ENCODE peak calls at places on chromosomes 5 and 9, in five cellular contexts. One of them, this sample, is unnamed. For H3K4me1 and H3K9me3, the result is how much of the 10 kb centered on the place peaks cover.

GRCh38 chr9:99085949-99086948 is 18.7 kb upstream of the TGFBR1 start:
- DNase-seq in colonic mucosa: no peak
- DNase-seq in heart right ventricle: no peak
- DNase-seq in prostate gland: no peak
- DNase-seq in fibroblast of lung: peak
- DNase-seq in this sample: no peak

GRCh38 chr5:162512935-162513575 is 445.5 kb downstream of the GABRG2 start:
- DNase-seq in colonic mucosa: no peak
- DNase-seq in heart right ventricle: no peak
- DNase-seq in prostate gland: no peak
- DNase-seq in fibroblast of lung: no peak
- DNase-seq in this sample: no peak

GRCh38 chr5:74199436-74200210 is 440.9 kb downstream of the ENC1 start:
- DNase-seq in colonic mucosa: no peak
- DNase-seq in heart right ventricle: no peak
- DNase-seq in prostate gland: no peak
- DNase-seq in fibroblast of lung: no peak
- DNase-seq in this sample: no peak

GRCh38 chr5:92421937-92422336 is 1038.8 kb upstream of the ARRDC3 start:
- DNase-seq in colonic mucosa: no peak
- DNase-seq in heart right ventricle: no peak
- DNase-seq in prostate gland: no peak
- DNase-seq in fibroblast of lung: peak
- DNase-seq in this sample: no peak

GRCh38 chr5:58356662-58357061 is 103.2 kb downstream of the PLK2 start:
- DNase-seq in colonic mucosa: no peak
- DNase-seq in heart right ventricle: no peak
- DNase-seq in prostate gland: no peak
- DNase-seq in fibroblast of lung: no peak
- DNase-seq in this sample: no peak

GRCh38 chr9:86282979-86283535 is 719 bp upstream of the ISCA1 start:
- DNase-seq in colonic mucosa: no peak
- DNase-seq in heart right ventricle: no peak
- DNase-seq in prostate gland: no peak
- DNase-seq in fibroblast of lung: peak
- DNase-seq in this sample: no peak

GRCh38 chr5:107486489-107486888 is 184.2 kb downstream of the EFNA5 start:
- DNase-seq in colonic mucosa: no peak
- DNase-seq in heart right ventricle: no peak
- DNase-seq in prostate gland: no peak
- DNase-seq in fibroblast of lung: no peak
- DNase-seq in this sample: peak

GRCh38 chr5:137575847-137576246 is 76.7 kb upstream of the SPOCK1 start:
- DNase-seq in colonic mucosa: no peak
- DNase-seq in heart right ventricle: no peak
- DNase-seq in prostate gland: no peak
- DNase-seq in fibroblast of lung: no peak
- DNase-seq in this sample: no peak

GRCh38 chr5:134438641-134439621 is 27.2 kb upstream of the CDKN2AIPNL start:
- DNase-seq in colonic mucosa: peak
- DNase-seq in heart right ventricle: peak
- DNase-seq in prostate gland: peak
- DNase-seq in fibroblast of lung: peak
- DNase-seq in this sample: peak

GRCh38 chr5:126339215-126339805 is 83.9 kb upstream of the GRAMD2B start:
- DNase-seq in colonic mucosa: peak
- DNase-seq in heart right ventricle: no peak
- DNase-seq in prostate gland: peak
- DNase-seq in fibroblast of lung: peak
- DNase-seq in this sample: peak

GRCh38 chr5:143213851-143214363 is 189.6 kb downstream of the NR3C1 start:
- DNase-seq in colonic mucosa: no peak
- DNase-seq in heart right ventricle: no peak
- DNase-seq in prostate gland: no peak
- DNase-seq in fibroblast of lung: no peak
- DNase-seq in this sample: no peak

GRCh38 chr9:36319806-36320205 is 61.6 kb upstream of the GNE start:
- DNase-seq in colonic mucosa: peak
- DNase-seq in heart right ventricle: no peak
- DNase-seq in prostate gland: peak
- DNase-seq in fibroblast of lung: no peak
- DNase-seq in this sample: peak

GRCh38 chr5:138752341-138752950 is 779 bp upstream of the CTNNA1 start:
- DNase-seq in colonic mucosa: peak
- DNase-seq in heart right ventricle: no peak
- DNase-seq in prostate gland: peak
- DNase-seq in fibroblast of lung: peak
- DNase-seq in this sample: peak

GRCh38 chr5:145178667-145179523 is 656.2 kb downstream of the PRELID2 start:
- DNase-seq in colonic mucosa: no peak
- DNase-seq in heart right ventricle: no peak
- DNase-seq in prostate gland: no peak
- DNase-seq in fibroblast of lung: no peak
- DNase-seq in this sample: no peak

GRCh38 chr5:58898538-58898937 is 315.7 kb downstream of the RAB3C start:
- DNase-seq in colonic mucosa: no peak
- DNase-seq in heart right ventricle: no peak
- DNase-seq in prostate gland: no peak
- DNase-seq in fibroblast of lung: no peak
- DNase-seq in this sample: no peak

GRCh38 chr5:132389453-132390286 is 20.2 kb downstream of the SLC22A5 start:
- DNase-seq in colonic mucosa: peak
- DNase-seq in heart right ventricle: no peak
- DNase-seq in prostate gland: no peak
- DNase-seq in fibroblast of lung: peak
- DNase-seq in this sample: peak

GRCh38 chr5:103111458-103111857 is 8.5 kb downstream of the GIN1 start:
- DNase-seq in colonic mucosa: no peak
- DNase-seq in heart right ventricle: no peak
- DNase-seq in prostate gland: no peak
- DNase-seq in fibroblast of lung: no peak
- DNase-seq in this sample: peak

GRCh38 chr5:169020102-169020501 is 280.8 kb downstream of the SLIT3 start:
- DNase-seq in colonic mucosa: no peak
- DNase-seq in heart right ventricle: no peak
- DNase-seq in prostate gland: no peak
- DNase-seq in fibroblast of lung: peak
- DNase-seq in this sample: peak

GRCh38 chr5:83467315-83468044 is 4.1 kb upstream of the VCAN start:
- DNase-seq in colonic mucosa: no peak
- DNase-seq in heart right ventricle: peak
- DNase-seq in prostate gland: no peak
- DNase-seq in fibroblast of lung: peak
- DNase-seq in this sample: no peak

GRCh38 chr5:1009359-1010180 is 968 bp downstream of the NKD2 start:
- DNase-seq in colonic mucosa: no peak
- DNase-seq in heart right ventricle: peak
- DNase-seq in prostate gland: no peak
- DNase-seq in fibroblast of lung: no peak
- DNase-seq in this sample: no peak

GRCh38 chr9:76510041-76510440 is 51.1 kb downstream of the GCNT1 start:
- DNase-seq in colonic mucosa: no peak
- DNase-seq in heart right ventricle: no peak
- DNase-seq in prostate gland: no peak
- DNase-seq in fibroblast of lung: peak
- DNase-seq in this sample: no peak

GRCh38 chr9:6040077-6040476 is 24.7 kb upstream of the RANBP6 start:
- DNase-seq in colonic mucosa: no peak
- DNase-seq in heart right ventricle: no peak
- DNase-seq in prostate gland: no peak
- DNase-seq in fibroblast of lung: no peak
- DNase-seq in this sample: no peak

GRCh38 chr9:88586452-88586851 is 51.5 kb downstream of the NXNL2 start:
- DNase-seq in colonic mucosa: no peak
- DNase-seq in heart right ventricle: no peak
- DNase-seq in prostate gland: no peak
- DNase-seq in fibroblast of lung: peak
- DNase-seq in this sample: no peak

GRCh38 chr5:38069360-38069759 is 189.0 kb upstream of the EGFLAM start:
- DNase-seq in colonic mucosa: no peak
- DNase-seq in heart right ventricle: no peak
- DNase-seq in prostate gland: no peak
- DNase-seq in fibroblast of lung: no peak
- DNase-seq in this sample: no peak

GRCh38 chr9:131734165-131734610 is 5.7 kb downstream of the RAPGEF1 start:
- DNase-seq in colonic mucosa: peak
- DNase-seq in heart right ventricle: peak
- DNase-seq in prostate gland: no peak
- DNase-seq in fibroblast of lung: no peak
- DNase-seq in this sample: peak

GRCh38 chr9:11933926-11934325 is 759.3 kb upstream of the TYRP1 start:
- DNase-seq in colonic mucosa: no peak
- DNase-seq in heart right ventricle: no peak
- DNase-seq in prostate gland: no peak
- DNase-seq in fibroblast of lung: peak
- DNase-seq in this sample: no peak

GRCh38 chr9:130962418-130963316 is 23.6 kb upstream of the FIBCD1 start:
- DNase-seq in colonic mucosa: no peak
- DNase-seq in heart right ventricle: no peak
- DNase-seq in prostate gland: no peak
- DNase-seq in fibroblast of lung: peak
- DNase-seq in this sample: no peak

GRCh38 chr9:114008667-114009410 is 69.3 kb downstream of the AMBP start:
- DNase-seq in colonic mucosa: no peak
- DNase-seq in heart right ventricle: no peak
- DNase-seq in prostate gland: no peak
- DNase-seq in fibroblast of lung: no peak
- DNase-seq in this sample: no peak

DNA sequence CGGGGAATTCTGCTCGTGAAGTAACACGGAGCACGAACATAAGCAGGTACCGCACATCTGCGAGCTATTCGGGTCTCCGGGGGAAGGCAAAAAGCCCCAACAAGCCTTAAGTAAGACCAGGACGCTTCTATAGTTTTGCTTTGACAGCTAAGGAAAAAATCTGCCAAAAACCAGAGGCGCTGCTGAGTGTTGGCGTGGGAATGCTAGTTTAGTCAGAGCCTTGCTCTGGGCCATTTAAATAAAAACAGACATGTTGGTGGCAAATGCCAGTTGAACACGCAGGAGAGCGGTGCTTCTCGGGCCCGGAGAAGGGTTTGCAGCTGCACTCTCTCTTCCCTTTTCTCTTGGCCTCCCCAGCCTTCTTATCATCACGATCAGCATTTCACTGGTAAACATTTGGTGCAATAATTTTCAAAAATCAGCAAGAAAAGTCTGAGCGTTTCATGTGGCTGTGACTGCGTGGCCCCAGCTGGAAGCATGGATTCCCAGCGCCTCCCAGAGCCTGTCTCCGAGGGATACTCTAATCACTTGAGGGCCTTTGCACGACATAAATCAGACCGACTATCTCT is 6.4 kb upstream of the NOTCH1 start:
- DNase-seq in colonic mucosa: no peak
- DNase-seq in heart right ventricle: peak
- DNase-seq in prostate gland: no peak
- DNase-seq in fibroblast of lung: peak
- DNase-seq in this sample: no peak
- H3K4me1 ChIP-seq in colonic mucosa: under half
- H3K4me1 ChIP-seq in heart right ventricle: under half
- H3K4me1 ChIP-seq in prostate gland: under half
- H3K4me1 ChIP-seq in fibroblast of lung: under half
- H3K4me1 ChIP-seq in this sample: under half

GRCh38 chr5:141298376-141298775 is 5.5 kb downstream of the SLC25A2 start:
- DNase-seq in colonic mucosa: no peak
- DNase-seq in heart right ventricle: no peak
- DNase-seq in prostate gland: no peak
- DNase-seq in fibroblast of lung: no peak
- DNase-seq in this sample: no peak
- H3K9me3 ChIP-seq in colonic mucosa: under half
- H3K9me3 ChIP-seq in heart right ventricle: half or more
- H3K9me3 ChIP-seq in prostate gland: under half
- H3K9me3 ChIP-seq in fibroblast of lung: under half
- H3K9me3 ChIP-seq in this sample: under half

DNA sequence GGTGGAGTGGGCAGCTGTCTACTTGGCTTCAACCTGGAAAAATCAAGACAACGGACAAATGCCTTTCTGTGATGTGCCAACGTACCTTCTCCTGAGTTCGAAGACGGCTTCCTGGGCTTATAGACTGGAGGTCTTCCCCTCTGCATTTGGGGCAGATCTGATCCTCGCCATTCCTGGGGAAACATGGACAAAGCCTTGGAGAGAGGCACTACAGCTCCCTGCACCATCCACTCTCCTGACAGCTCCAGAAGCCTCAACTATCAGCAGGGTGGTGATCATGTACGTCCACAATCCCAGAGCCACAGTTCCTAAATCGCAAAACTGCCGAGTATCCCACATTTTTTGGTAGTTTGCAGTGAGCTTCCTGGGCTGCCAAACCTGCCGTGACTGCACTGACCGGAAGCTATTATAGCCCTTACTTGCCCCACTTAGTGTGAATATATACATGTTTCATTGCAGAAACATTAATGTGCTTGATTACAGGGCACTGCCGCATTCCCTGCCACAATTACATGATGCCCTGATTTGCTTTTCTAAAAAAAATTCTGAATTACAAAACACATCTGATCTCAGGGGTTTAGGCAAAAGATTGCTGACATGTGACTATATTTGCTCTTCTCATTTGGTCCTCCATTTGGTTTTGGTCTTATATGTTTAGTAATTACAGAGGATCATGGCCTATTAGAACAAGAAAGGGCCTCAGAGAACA is 2.8 kb downstream of the TRAF1 start:
- DNase-seq in colonic mucosa: no peak
- DNase-seq in heart right ventricle: no peak
- DNase-seq in prostate gland: no peak
- DNase-seq in fibroblast of lung: no peak
- DNase-seq in this sample: no peak
- H3K27ac ChIP-seq in colonic mucosa: no peak
- H3K27ac ChIP-seq in heart right ventricle: no peak
- H3K27ac ChIP-seq in prostate gland: no peak
- H3K27ac ChIP-seq in fibroblast of lung: no peak
- H3K27ac ChIP-seq in this sample: peak

DNA sequence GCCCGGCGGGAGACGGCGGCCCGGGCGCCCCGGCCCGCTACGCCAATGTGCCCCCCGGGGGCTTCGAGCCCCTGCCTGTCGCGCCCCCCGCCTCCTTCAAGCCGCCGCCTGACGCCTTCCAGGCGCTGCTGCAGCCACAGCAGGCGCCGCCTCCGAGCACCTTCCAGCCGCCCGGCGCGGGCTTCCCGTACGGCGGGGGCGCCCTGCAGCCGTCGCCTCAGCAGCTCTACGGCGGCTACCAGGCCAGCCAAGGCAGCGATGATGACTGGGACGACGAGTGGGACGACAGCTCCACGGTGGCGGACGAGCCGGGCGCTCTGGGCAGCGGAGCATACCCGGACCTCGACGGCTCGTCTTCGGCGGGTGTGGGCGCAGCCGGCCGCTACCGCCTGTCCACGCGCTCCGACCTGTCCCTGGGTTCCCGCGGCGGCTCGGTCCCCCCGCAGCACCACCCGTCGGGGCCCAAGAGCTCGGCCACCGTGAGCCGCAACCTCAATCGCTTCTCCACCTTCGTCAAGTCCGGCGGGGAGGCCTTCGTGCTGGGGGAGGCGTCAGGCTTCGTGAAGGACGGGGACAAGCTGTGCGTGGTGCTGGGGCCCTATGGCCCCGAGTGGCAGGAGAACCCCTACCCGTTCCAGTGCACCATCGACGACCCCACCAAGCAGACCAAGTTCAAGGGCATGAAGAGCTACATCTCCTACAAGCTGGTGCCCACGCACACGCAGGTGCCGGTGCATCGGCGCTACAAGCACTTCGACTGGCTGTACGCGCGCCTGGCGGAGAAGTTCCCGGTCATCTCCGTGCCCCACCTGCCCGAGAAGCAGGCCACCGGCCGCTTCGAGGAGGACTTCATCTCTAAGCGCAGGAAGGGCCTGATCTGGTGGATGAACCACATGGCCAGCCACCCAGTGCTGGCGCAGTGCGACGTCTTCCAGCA is 855 bp downstream of the SNX18 start:
- DNase-seq in colonic mucosa: peak
- DNase-seq in heart right ventricle: peak
- DNase-seq in prostate gland: peak
- DNase-seq in fibroblast of lung: no peak
- DNase-seq in this sample: peak
- H3K4me1 ChIP-seq in colonic mucosa: under half
- H3K4me1 ChIP-seq in heart right ventricle: under half
- H3K4me1 ChIP-seq in prostate gland: under half
- H3K4me1 ChIP-seq in fibroblast of lung: under half
- H3K4me1 ChIP-seq in this sample: under half

This sample was measured in small intestine.